ENCODE peak calls at places on chromosomes 2 and 18, in four cellular contexts. One of them, this sample, is unnamed.

GRCh38 chr2:127570282-127571250 is 35.1 kb downstream of the MYO7B start:
- DNase-seq in fibroblast of lung: peak; percentile 71
- DNase-seq in cardiac muscle cell: no peak
- DNase-seq in thoracic aorta: no peak
- DNase-seq in this sample: peak; percentile 60

GRCh38 chr2:127943186-127943585 is 57.4 kb upstream of the AMMECR1L start:
- DNase-seq in thoracic aorta: no peak
- DNase-seq in fibroblast of lung: no peak
- DNase-seq in cardiac muscle cell: no peak
- DNase-seq in this sample: no peak

GRCh38 chr18:68436485-68436884 is 278.4 kb downstream of the TMX3 start:
- DNase-seq in cardiac muscle cell: peak; percentile 75
- DNase-seq in fibroblast of lung: peak; percentile 77
- DNase-seq in thoracic aorta: no peak
- DNase-seq in this sample: no peak

GRCh38 chr2:68837164-68837860 is 33.9 kb downstream of the BMP10 start:
- DNase-seq in fibroblast of lung: peak; percentile 23
- DNase-seq in cardiac muscle cell: peak; percentile 77
- DNase-seq in thoracic aorta: no peak
- DNase-seq in this sample: no peak

GRCh38 chr2:190069936-190070696 is 7.6 kb upstream of the MSTN start:
- DNase-seq in cardiac muscle cell: peak; percentile 80
- DNase-seq in fibroblast of lung: peak; percentile 59
- DNase-seq in thoracic aorta: no peak
- DNase-seq in this sample: no peak

GRCh38 chr2:20172273-20173052 is 52.5 kb downstream of the SDC1 start:
- DNase-seq in thoracic aorta: no peak
- DNase-seq in cardiac muscle cell: no peak
- DNase-seq in fibroblast of lung: no peak
- DNase-seq in this sample: no peak

GRCh38 chr2:196718796-196719564 is 79.5 kb downstream of the CCDC150 start:
- DNase-seq in cardiac muscle cell: peak; percentile 69
- DNase-seq in fibroblast of lung: peak; percentile 77
- DNase-seq in thoracic aorta: no peak
- DNase-seq in this sample: peak; percentile 64

GRCh38 chr2:27320958-27321543 is 1.8 kb downstream of the MPV17 start:
- DNase-seq in thoracic aorta: no peak
- DNase-seq in cardiac muscle cell: peak; percentile 97
- DNase-seq in fibroblast of lung: peak; percentile 98
- DNase-seq in this sample: peak; percentile 97

GRCh38 chr2:151408788-151409600 is 708 bp upstream of the RIF1 start:
- DNase-seq in cardiac muscle cell: no peak
- DNase-seq in thoracic aorta: no peak
- DNase-seq in fibroblast of lung: no peak
- DNase-seq in this sample: no peak
- H3K4me3 ChIP-seq in cardiac muscle cell: no peak overlapping the region
- H3K4me3 ChIP-seq in thoracic aorta: peak overlapping the region; percentile 97
- H3K4me3 ChIP-seq in fibroblast of lung: peak overlapping the region; percentile 99
- H3K4me3 ChIP-seq in this sample: peak overlapping the region; percentile 82

DNA sequence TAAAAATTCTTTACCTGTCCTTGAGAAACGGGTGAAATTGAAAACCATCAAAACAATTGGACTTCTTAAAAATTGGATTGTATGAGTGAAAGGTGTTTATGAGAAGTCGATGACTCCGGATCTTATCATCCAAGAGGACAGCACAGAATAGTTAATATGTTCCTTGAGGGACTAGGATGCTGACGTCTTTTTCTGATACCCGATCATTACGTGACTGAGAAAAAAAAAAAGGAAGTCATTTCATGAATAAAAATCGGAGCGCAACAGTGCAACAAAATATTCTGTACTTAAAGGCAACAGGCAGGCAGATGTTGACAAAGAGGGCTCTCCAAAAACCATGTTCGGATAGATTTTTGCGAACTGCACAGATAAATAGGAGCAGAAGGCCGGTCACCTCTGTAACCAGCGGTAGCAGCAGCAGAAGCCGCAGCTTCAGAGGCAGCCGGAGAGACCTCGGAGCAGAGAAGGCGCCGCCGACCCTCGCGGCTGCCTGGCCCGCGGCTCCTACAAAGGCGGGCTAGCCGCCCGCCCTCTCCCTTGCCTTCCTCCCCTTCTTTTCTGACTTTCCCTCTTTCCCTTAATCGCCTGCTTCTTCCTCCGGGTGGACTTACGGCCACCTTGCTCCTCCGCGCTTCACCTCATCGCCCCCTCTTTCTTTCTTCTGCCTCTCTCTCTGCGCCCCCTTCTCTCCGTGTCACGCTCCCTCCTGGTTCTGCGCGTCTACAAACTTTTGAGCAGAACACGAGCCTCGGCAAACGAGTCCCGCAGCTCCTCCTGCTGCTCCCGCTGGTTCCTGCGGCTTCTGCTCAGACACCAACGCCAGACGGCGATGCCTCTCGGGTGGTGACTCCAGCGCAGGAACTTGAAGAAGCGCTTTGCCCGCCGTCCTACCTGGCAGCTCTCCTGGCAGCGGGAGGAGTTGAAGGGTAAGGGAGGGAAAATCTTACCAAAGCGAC is at the start of gene ADCYAP1:
- DNase-seq in fibroblast of lung: peak; percentile 35
- DNase-seq in cardiac muscle cell: no peak
- DNase-seq in thoracic aorta: no peak
- DNase-seq in this sample: no peak
- H3K27me3 ChIP-seq in fibroblast of lung: peaks cover 55% of the 10 kb centered on the region
- H3K27me3 ChIP-seq in cardiac muscle cell: peaks cover 98% of the 10 kb centered on the region
- H3K27me3 ChIP-seq in thoracic aorta: peaks cover 31% of the 10 kb centered on the region
- H3K27me3 ChIP-seq in this sample: peaks cover 48% of the 10 kb centered on the region

GRCh38 chr2:232833830-232834229 is 36.2 kb upstream of the SNORC start:
- DNase-seq in thoracic aorta: no peak
- DNase-seq in cardiac muscle cell: no peak
- DNase-seq in fibroblast of lung: no peak
- DNase-seq in this sample: no peak
- H3K36me3 ChIP-seq in thoracic aorta: peaks cover 44% of the 10 kb centered on the region
- H3K36me3 ChIP-seq in cardiac muscle cell: peaks cover 42% of the 10 kb centered on the region
- H3K36me3 ChIP-seq in fibroblast of lung: peaks cover 13% of the 10 kb centered on the region
- H3K36me3 ChIP-seq in this sample: peaks cover 63% of the 10 kb centered on the region

GRCh38 chr2:156322103-156322671 is 10.3 kb downstream of the NR4A2 start:
- DNase-seq in cardiac muscle cell: no peak
- DNase-seq in thoracic aorta: no peak
- DNase-seq in fibroblast of lung: no peak
- DNase-seq in this sample: no peak
- H3K4me3 ChIP-seq in cardiac muscle cell: peak overlapping the region; percentile 14
- H3K4me3 ChIP-seq in thoracic aorta: peak overlapping the region; percentile 68
- H3K4me3 ChIP-seq in fibroblast of lung: no peak overlapping the region
- H3K4me3 ChIP-seq in this sample: no peak overlapping the region